ENCODE peak calls at places on chromosomes 1 and 21, in five cellular contexts. P, C, I, O and R are unnamed samples.

GRCh38 chr1:84090447-84091244 is 53.4 kb upstream of the PRKACB start:
- DNase-seq in I (no peak), O (no peak), C (no peak), P (no peak), R (peak; percentile 4)

GRCh38 chr21:35559128-35559831 is 501.0 kb downstream of the SETD4 start:
- DNase-seq in I (no peak), C (no peak), P (peak; percentile 92), O (peak; percentile 8), R (no peak)

GRCh38 chr1:156673387-156674121 is 3.7 kb downstream of the NES start:
- DNase-seq in O (no peak), I (no peak), P (no peak), C (no peak), R (no peak)

GRCh38 chr21:16532841-16533240 is 803.1 kb downstream of the USP25 start:
- DNase-seq in P (peak; percentile 74), I (no peak), C (no peak), O (no peak), R (no peak)

GRCh38 chr1:34885405-34886247 is 26.1 kb upstream of the SMIM12 start:
- DNase-seq in P (peak; percentile 7), O (no peak), C (peak; percentile 47), I (peak; percentile 56), R (peak; percentile 80)

GRCh38 chr1:11655263-11656079 is 794 bp downstream of the FBXO44 start:
- DNase-seq in I (no peak), O (no peak), P (no peak), C (no peak), R (no peak)

GRCh38 chr1:236685917-236686814 is at the start of gene ACTN2:
- DNase-seq in O (peak; percentile 94), P (no peak), C (peak; percentile 40), I (peak; percentile 41), R (no peak)

GRCh38 chr1:110150330-110151174 is at the start of gene SLC6A17:
- DNase-seq in O (peak; percentile 82), I (peak; percentile 79), P (peak; percentile 51), C (no peak), R (peak; percentile 47)

GRCh38 chr1:204242920-204243319 is 29.1 kb upstream of the GOLT1A start:
- DNase-seq in P (no peak), C (no peak), O (no peak), I (no peak), R (no peak)

GRCh38 chr1:163069142-163069541 is at the start of gene RGS4:
- DNase-seq in P (peak; percentile 99), I (peak; percentile 65), O (peak; percentile 73), C (no peak), R (peak; percentile 57)

GRCh38 chr1:38271116-38271633 is 224.6 kb upstream of the POU3F1 start:
- DNase-seq in I (no peak), P (no peak), C (no peak), O (no peak), R (no peak)

GRCh38 chr1:58936973-58937372 is 153.1 kb upstream of the JUN start:
- DNase-seq in C (no peak), I (no peak), O (no peak), P (no peak), R (no peak)

GRCh38 chr1:12748778-12749355 is 2.9 kb downstream of the CFAP107 start:
- DNase-seq in O (no peak), C (no peak), P (no peak), I (no peak), R (no peak)

GRCh38 chr1:168717906-168718891 is 10.8 kb downstream of the DPT start:
- DNase-seq in P (peak; percentile 74), C (no peak), I (no peak), O (no peak), R (no peak)

GRCh38 chr1:182634306-182635072 is 30.3 kb upstream of the RGS16 start:
- DNase-seq in P (no peak), C (no peak), O (peak; percentile 34), I (no peak), R (no peak)

GRCh38 chr1:38235705-38236104 is 189.1 kb upstream of the POU3F1 start:
- DNase-seq in I (no peak), O (no peak), P (peak; percentile 4), C (no peak), R (no peak)

GRCh38 chr1:46461809-46462448 is 27.7 kb upstream of the DMBX1 start:
- DNase-seq in I (no peak), O (peak; percentile 69), P (no peak), C (no peak), R (no peak)

GRCh38 chr1:169240449-169241242 is 127.0 kb downstream of the NME7 start:
- DNase-seq in O (no peak), I (no peak), P (peak; percentile 53), C (no peak), R (no peak)

GRCh38 chr1:204408074-204408507 is 3.5 kb downstream of the PPP1R15B start:
- DNase-seq in C (peak; percentile 79), O (peak; percentile 33), I (no peak), P (peak; percentile 84), R (peak; percentile 57)

GRCh38 chr1:5265416-5266075 is 611.1 kb downstream of the AJAP1 start:
- DNase-seq in I (no peak), P (no peak), O (no peak), C (no peak), R (no peak)

GRCh38 chr1:86913399-86913895 is 479 bp downstream of the SELENOF start:
- DNase-seq in P (peak; percentile 47), O (no peak), C (no peak), I (peak; percentile 11), R (no peak)

GRCh38 chr21:46078322-46078981 is 19.5 kb upstream of the COL6A2 start:
- DNase-seq in P (peak; percentile 49), I (no peak), C (peak; percentile 27), O (no peak), R (no peak)

GRCh38 chr1:230127105-230128054 is 60.3 kb downstream of the GALNT2 start:
- DNase-seq in C (no peak), P (no peak), O (no peak), I (no peak), R (no peak)

GRCh38 chr1:163876546-163876945 is 554.8 kb downstream of the NUF2 start:
- DNase-seq in C (no peak), I (no peak), P (no peak), O (no peak), R (no peak)

GRCh38 chr1:184595609-184596008 is 159.0 kb downstream of the EDEM3 start:
- DNase-seq in C (no peak), I (no peak), O (no peak), P (peak; percentile 66), R (no peak)

GRCh38 chr21:37193006-37193405 is 74.1 kb downstream of the VPS26C start:
- DNase-seq in C (no peak), O (no peak), P (no peak), I (no peak), R (no peak)
- TF ChIP-seq CTCF in C (no peak), O (no peak), P (no peak), I (no peak), R (no peak)

DNA sequence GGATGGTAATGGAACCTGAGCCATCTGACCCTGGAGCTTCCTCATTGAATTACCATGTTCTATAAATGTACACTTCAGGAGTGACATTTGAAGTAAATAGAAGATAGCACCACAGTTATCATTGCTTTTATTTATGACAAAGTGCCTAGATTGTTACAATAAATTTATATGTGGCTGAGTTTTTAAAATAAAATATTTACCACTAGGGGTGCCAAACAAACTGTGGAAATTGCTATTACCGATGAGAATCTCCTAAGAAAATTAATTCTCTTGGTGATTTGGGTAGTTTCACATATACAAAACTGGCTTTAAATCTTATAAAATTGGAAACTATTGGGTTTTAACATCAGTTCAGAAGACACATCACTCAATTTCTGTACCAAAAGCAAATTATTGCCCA is 1.4 kb upstream of the TNR start:
- DNase-seq in C (no peak), P (no peak), I (no peak), O (no peak), R (no peak)
- TF ChIP-seq CTCF in C (no peak), P (peak; percentile 12), I (peak; percentile 68), O (peak; percentile 39), R (no peak)

GRCh38 chr1:232894436-232894835 is 56.0 kb upstream of the NTPCR start:
- DNase-seq in C (no peak), P (peak; percentile 63), O (no peak), I (no peak), R (peak; percentile 17)

GRCh38 chr1:232890340-232890953 is 60.0 kb upstream of the NTPCR start:
- DNase-seq in C (no peak), P (no peak), I (no peak), O (no peak), R (no peak)

GRCh38 chr1:232891116-232891515 is 59.3 kb upstream of the NTPCR start:
- DNase-seq in O (no peak), I (no peak), C (no peak), P (peak; percentile 83), R (no peak)

GRCh38 chr1:232891656-232892317 is 58.6 kb upstream of the NTPCR start:
- DNase-seq in O (no peak), I (no peak), P (peak; percentile 43), C (no peak), R (no peak)

DNA sequence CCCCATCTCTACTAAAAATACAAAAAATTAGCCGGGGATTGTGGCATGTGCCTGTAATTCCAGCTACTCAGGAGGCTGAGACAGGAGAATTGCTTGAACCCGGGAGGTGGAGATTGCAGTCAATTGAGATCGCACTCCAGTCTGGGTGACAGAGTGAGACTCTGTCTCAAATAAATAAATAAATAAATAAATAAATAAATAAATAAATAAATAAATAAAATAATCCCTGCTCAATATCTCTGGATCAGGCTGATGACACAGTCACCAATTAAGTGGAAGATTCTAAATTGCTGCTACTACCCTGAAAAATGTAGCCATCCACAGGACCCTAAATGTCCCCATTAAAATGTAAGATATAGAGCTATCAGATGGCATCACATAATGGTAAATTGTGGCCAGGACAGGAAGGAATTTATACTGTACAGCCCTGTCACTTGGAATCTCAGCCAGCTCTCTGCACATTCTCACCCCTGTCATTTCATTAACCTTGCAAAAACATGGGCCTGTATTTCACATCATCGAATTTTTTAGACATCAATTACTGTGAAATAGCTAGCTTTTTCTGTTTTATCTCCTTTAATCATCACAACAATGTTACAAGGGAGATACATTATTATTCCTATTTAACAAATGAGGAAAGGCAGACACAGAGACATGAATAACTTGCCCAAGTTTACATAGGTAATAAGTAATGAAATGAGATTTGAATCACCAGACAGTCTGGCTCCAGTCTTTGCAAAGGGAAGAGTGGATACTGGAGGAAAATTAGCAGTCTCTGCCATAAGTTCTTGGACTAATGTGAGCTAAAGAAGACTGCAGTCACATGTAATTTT is 56.7 kb upstream of the NTPCR start:
- DNase-seq in P (no peak), I (no peak), C (no peak), O (peak; percentile 50), R (no peak)
- TF ChIP-seq CTCF in P (no peak), I (no peak), C (no peak), O (no peak), R (no peak)

DNA sequence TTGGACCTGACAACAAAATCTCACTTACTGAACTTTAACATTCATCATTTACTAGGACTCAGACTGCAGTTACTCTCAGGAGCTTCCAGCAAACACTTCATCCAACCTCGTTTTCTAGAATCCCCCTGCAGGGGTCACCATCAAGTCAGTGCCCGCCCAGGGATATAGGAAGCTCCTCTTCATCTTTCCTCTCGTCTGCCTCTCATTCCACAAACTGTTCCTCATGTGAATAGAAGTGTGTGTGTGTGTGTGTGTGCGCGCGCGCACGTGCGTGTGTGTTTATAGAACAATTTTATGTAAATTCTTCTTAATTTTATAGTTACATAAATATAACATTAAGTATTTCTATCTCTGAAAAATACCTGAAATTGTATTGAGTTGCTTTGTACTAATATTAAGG is 21.8 kb upstream of the ABCD3 start:
- DNase-seq in C (no peak), O (no peak), P (peak; percentile 18), I (peak; percentile 34), R (no peak)
- TF ChIP-seq CTCF in C (no peak), O (peak; percentile 18), P (peak; percentile 15), I (no peak), R (no peak)